ENCODE peak calls at places on chromosomes 7 and 10, in six cellular contexts. P is esophagus squamous epithelium, O is IMR-90, Y is GM12892, Q is stomach, E is H54. H is an unnamed sample.

GRCh38 chr7:88458931-88459330 is 152.2 kb upstream of the STEAP4 start:
- DNase-seq in Y (no peak), E (no peak), P (no peak), Q (no peak), O (no peak), H (no peak)

GRCh38 chr7:63900394-63901203 is 98.0 kb upstream of the ZNF722 start:
- DNase-seq in E (no peak), P (peak; percentile 70), Y (no peak), Q (peak; percentile 56), O (no peak), H (no peak)

GRCh38 chr7:156096806-156097538 is 284.7 kb upstream of the SHH start:
- DNase-seq in Y (no peak), O (no peak), Q (no peak), E (no peak), P (no peak), H (no peak)

GRCh38 chr10:102119417-102120141 is 589 bp downstream of the LDB1 start:
- DNase-seq in E (peak; percentile 85), O (peak; percentile 67), P (no peak), Y (peak; percentile 52), Q (peak; percentile 69), H (peak; percentile 81)

GRCh38 chr10:21191512-21191911 is 294.4 kb upstream of the NEBL start:
- DNase-seq in O (no peak), P (no peak), Q (no peak), E (no peak), Y (no peak), H (no peak)

GRCh38 chr10:15387021-15387420 is 15.9 kb upstream of the FAM171A1 start:
- DNase-seq in O (no peak), Y (no peak), Q (no peak), P (no peak), E (no peak), H (no peak)

GRCh38 chr10:130022501-130023299 is 58.6 kb upstream of the EBF3 start:
- DNase-seq in Y (no peak), E (peak; percentile 75), P (no peak), O (peak; percentile 85), Q (no peak), H (no peak)

GRCh38 chr10:84606428-84606827 is 278.0 kb downstream of the CCSER2 start:
- DNase-seq in Y (no peak), E (no peak), P (no peak), O (no peak), Q (no peak), H (no peak)

GRCh38 chr10:47413531-47414226 is 29.6 kb upstream of the ZNF488 start:
- DNase-seq in Y (no peak), P (no peak), Q (no peak), E (no peak), O (no peak), H (no peak)

GRCh38 chr7:73452999-73453635 is 19.5 kb downstream of the FZD9 start:
- DNase-seq in Q (no peak), O (no peak), P (no peak), Y (no peak), E (no peak), H (no peak)

GRCh38 chr10:87733081-87733480 is 73.4 kb downstream of the PAPSS2 start:
- DNase-seq in Y (no peak), P (no peak), E (no peak), Q (no peak), O (no peak), H (no peak)

GRCh38 chr10:77406764-77407430 is 230.7 kb downstream of the KCNMA1 start:
- DNase-seq in E (no peak), P (no peak), O (no peak), Y (no peak), Q (no peak), H (no peak)

GRCh38 chr10:14244801-14245211 is 85.9 kb downstream of the FRMD4A start:
- DNase-seq in O (peak; percentile 38), E (peak; percentile 33), Y (no peak), P (no peak), Q (no peak), H (no peak)

GRCh38 chr7:44769381-44770209 is 20.9 kb downstream of the ZMIZ2 start:
- DNase-seq in Q (no peak), Y (no peak), E (peak; percentile 59), P (no peak), O (peak; percentile 47), H (no peak)

GRCh38 chr10:97713351-97713827 is at the start of gene MARVELD1:
- DNase-seq in O (peak; percentile 77), Y (peak; percentile 40), E (peak; percentile 83), P (no peak), Q (no peak), H (no peak)

GRCh38 chr10:88042162-88043100 is 179.0 kb downstream of the PTEN start:
- DNase-seq in Q (peak; percentile 61), E (no peak), O (peak; percentile 78), P (no peak), Y (no peak), H (no peak)

GRCh38 chr7:158005531-158005930 is 582.1 kb downstream of the PTPRN2 start:
- DNase-seq in Q (no peak), E (no peak), P (no peak), O (no peak), Y (no peak), H (no peak)

GRCh38 chr7:45885264-45885882 is 2.9 kb upstream of the IGFBP1 start:
- DNase-seq in Y (no peak), O (no peak), P (no peak), Q (no peak), E (peak; percentile 98), H (no peak)

DNA sequence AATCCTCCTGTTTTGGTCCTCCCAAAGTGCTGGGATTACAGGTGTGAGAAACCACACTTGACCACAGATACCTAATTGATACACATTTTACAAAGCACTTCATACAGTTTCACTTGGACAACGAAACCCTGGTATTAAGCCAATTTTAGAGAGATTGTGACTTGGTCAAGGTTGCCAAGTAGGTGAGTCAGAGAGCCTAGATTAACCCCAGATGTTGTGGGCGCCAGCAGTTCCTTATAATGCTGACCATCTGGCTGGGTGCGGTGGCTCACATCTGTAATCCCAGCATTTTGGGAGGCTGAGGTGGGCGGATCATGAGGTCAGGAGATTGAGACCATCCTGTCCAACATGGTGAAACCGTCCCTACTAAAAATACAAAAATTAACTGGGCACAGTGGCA is 4.9 kb upstream of the PHKG1 start:
- DNase-seq in O (peak; percentile 89), P (no peak), Q (peak; percentile 44), E (peak; percentile 71), Y (no peak), H (peak; percentile 70)
- TF ChIP-seq POLR2A in O (no peak), P (no peak), Q (no peak), E (no peak), Y (peak; percentile 20), H (no peak)

DNA sequence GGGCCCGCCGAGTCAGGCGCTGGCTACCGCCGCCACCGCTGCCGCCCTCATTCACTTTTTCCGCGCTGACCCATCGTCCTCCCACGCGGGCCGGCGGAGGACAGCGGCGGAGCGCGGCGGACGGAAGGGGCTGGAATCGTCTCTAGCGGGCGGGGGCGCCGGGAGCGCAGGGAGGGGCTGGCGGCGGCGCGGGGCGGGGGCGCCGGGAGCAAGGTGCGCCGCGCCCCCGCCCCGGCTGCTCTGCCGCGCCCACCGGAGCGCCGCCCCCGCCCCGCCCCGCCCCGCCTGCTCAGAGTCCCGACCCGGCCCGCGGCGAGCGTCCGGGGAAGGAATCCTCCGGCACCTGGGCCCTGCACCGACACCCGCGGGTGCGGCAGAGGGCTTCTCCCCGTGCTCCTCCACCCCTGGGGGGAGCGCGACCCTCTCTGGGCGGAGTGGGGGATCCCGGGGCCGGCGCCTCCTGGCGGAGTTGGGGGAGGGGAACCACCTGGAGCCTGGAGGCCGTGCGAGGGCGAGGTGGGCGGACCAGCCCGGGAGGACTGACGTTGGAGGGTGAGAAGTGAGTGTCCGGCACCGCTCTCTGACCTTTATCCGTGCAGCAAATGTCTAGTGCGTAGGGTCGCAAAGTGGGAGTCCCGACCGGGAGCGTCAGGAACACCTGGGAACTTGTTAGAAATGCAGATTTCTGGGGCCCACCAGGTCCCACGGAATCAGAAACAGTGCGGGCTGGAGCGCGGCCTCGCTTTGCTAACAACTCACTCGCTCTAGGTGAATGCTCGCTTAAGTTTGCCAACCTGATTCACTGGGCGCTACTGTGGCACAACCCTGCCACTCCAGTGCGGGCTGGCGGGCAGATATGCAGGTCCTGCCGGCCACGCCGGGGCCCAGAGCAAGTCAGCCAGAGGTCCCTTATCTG is at the start of gene COBL:
- DNase-seq in O (no peak), Y (no peak), P (no peak), E (no peak), Q (peak; percentile 71), H (no peak)
- TF ChIP-seq POLR2A in O (no peak), Y (no peak), P (no peak), E (no peak), Q (no peak), H (no peak)

GRCh38 chr10:89470628-89471027 is 56.3 kb downstream of the IFIT5 start:
- DNase-seq in P (no peak), E (no peak), Y (no peak), Q (no peak), O (peak; percentile 10), H (no peak)

GRCh38 chr10:89471110-89471814 is 56.9 kb downstream of the IFIT5 start:
- DNase-seq in Y (no peak), O (peak; percentile 54), E (no peak), Q (no peak), P (no peak), H (no peak)

GRCh38 chr10:89468625-89469024 is 54.3 kb downstream of the IFIT5 start:
- DNase-seq in E (no peak), Y (no peak), Q (no peak), P (no peak), O (no peak), H (no peak)

GRCh38 chr10:89466599-89467035 is 52.2 kb downstream of the IFIT5 start:
- DNase-seq in Q (no peak), Y (no peak), O (peak; percentile 60), P (no peak), E (peak; percentile 18), H (no peak)

DNA sequence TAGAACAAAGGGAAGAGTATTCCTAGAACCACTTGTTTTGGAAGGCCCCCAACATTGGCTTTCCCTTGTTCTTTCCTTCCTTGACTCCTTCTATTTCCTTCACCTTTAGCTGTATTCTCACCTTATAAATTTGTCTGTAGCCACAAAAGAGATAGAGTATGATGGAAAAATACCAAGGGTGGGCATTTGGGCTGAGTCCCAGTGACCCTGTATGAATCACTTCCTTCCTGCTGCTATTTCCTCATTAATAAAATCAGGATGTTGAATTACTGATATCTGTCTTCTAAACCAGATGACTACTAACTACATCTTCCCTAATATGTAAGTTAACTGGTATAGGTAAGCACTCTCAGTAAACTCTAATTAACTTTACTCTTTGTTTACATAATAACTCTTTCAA is 55.1 kb downstream of the IFIT5 start:
- DNase-seq in O (no peak), Y (no peak), E (no peak), P (no peak), Q (no peak), H (no peak)
- TF ChIP-seq POLR2A in O (no peak), Y (no peak), E (no peak), P (no peak), Q (no peak), H (no peak)

DNA sequence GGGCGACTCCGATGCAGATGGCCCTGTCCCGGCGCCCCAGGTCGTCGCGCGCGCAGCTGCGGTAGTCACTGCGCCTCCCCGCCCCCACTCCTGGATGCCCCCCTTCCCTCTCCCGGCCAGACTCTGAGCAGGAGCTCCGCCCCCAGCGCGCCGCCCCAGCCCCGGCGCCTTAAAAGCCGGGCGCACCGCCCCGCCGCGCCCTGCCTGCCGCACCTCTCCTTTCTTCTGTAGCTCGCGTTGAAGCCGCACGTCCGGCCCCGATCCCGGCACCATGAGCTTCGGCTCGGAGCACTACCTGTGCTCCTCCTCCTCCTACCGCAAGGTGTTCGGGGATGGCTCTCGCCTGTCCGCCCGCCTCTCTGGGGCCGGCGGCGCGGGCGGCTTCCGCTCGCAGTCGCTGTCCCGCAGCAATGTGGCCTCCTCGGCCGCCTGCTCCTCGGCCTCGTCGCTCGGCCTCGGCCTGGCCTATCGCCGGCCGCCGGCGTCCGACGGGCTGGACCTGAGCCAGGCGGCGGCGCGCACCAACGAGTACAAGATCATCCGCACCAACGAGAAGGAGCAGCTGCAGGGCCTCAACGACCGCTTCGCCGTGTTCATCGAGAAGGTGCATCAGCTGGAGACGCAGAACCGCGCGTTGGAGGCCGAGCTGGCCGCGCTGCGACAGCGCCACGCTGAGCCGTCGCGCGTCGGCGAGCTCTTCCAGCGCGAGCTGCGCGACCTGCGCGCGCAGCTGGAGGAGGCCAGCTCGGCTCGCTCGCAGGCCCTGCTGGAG is at the start of gene INA:
- DNase-seq in E (no peak), O (peak; percentile 61), P (no peak), Y (peak; percentile 64), Q (no peak), H (peak; percentile 47)
- TF ChIP-seq POLR2A in E (no peak), O (no peak), P (no peak), Y (no peak), Q (no peak), H (no peak)

H was measured in erythroblast.